ENCODE peak calls at places on chromosome 17, in five cellular contexts. One of them, this sample, is unnamed.

GRCh38 chr17:21382560-21383495 is 6.7 kb downstream of the KCNJ12 start:
- DNase-seq in psoas muscle: no peak
- DNase-seq in lung: no peak
- DNase-seq in Panc1: no peak
- DNase-seq in adipocyte: no peak
- DNase-seq in this sample: no peak

GRCh38 chr17:6303664-6304063 is 131.3 kb downstream of the AIPL1 start:
- DNase-seq in psoas muscle: no peak
- DNase-seq in lung: no peak
- DNase-seq in Panc1: no peak
- DNase-seq in adipocyte: peak; percentile 46
- DNase-seq in this sample: peak; percentile 94

GRCh38 chr17:7296189-7296861 is 1.9 kb upstream of the YBX2 start:
- DNase-seq in psoas muscle: peak; percentile 90
- DNase-seq in lung: peak; percentile 77
- DNase-seq in Panc1: no peak
- DNase-seq in adipocyte: peak; percentile 94
- DNase-seq in this sample: peak; percentile 98

GRCh38 chr17:47762733-47763132 is 29.7 kb downstream of the TBX21 start:
- DNase-seq in psoas muscle: no peak
- DNase-seq in lung: no peak
- DNase-seq in Panc1: no peak
- DNase-seq in adipocyte: no peak
- DNase-seq in this sample: no peak

GRCh38 chr17:17391575-17392370 is 85.0 kb upstream of the MED9 start:
- DNase-seq in psoas muscle: no peak
- DNase-seq in lung: no peak
- DNase-seq in Panc1: no peak
- DNase-seq in adipocyte: no peak
- DNase-seq in this sample: peak; percentile 66

GRCh38 chr17:8732406-8733065 is 12.1 kb downstream of the CCDC42 start:
- DNase-seq in psoas muscle: no peak
- DNase-seq in lung: no peak
- DNase-seq in Panc1: no peak
- DNase-seq in adipocyte: peak; percentile 17
- DNase-seq in this sample: no peak

GRCh38 chr17:73841431-73842060 is 197.3 kb upstream of the SDK2 start:
- DNase-seq in psoas muscle: no peak
- DNase-seq in lung: no peak
- DNase-seq in Panc1: no peak
- DNase-seq in adipocyte: no peak
- DNase-seq in this sample: peak; percentile 90

GRCh38 chr17:6078370-6078950 is 8.3 kb downstream of the WSCD1 start:
- DNase-seq in psoas muscle: no peak
- DNase-seq in lung: no peak
- DNase-seq in Panc1: no peak
- DNase-seq in adipocyte: no peak
- DNase-seq in this sample: no peak

GRCh38 chr17:27502526-27503324 is 46.5 kb downstream of the KSR1 start:
- DNase-seq in psoas muscle: peak; percentile 33
- DNase-seq in lung: no peak
- DNase-seq in Panc1: no peak
- DNase-seq in adipocyte: peak; percentile 75
- DNase-seq in this sample: no peak

GRCh38 chr17:80884811-80885210 is 106.8 kb upstream of the CHMP6 start:
- DNase-seq in psoas muscle: no peak
- DNase-seq in lung: no peak
- DNase-seq in Panc1: no peak
- DNase-seq in adipocyte: no peak
- DNase-seq in this sample: no peak

GRCh38 chr17:7781467-7781866 is 52.5 kb upstream of the KDM6B start:
- DNase-seq in psoas muscle: no peak
- DNase-seq in lung: peak; percentile 60
- DNase-seq in Panc1: no peak
- DNase-seq in adipocyte: no peak
- DNase-seq in this sample: no peak

GRCh38 chr17:41800601-41801373 is 11.0 kb downstream of the P3H4 start:
- DNase-seq in psoas muscle: no peak
- DNase-seq in lung: peak; percentile 77
- DNase-seq in Panc1: no peak
- DNase-seq in adipocyte: peak; percentile 68
- DNase-seq in this sample: peak; percentile 98

GRCh38 chr17:1626333-1626732 is 2.3 kb downstream of the SLC43A2 start:
- DNase-seq in psoas muscle: no peak
- DNase-seq in lung: no peak
- DNase-seq in Panc1: no peak
- DNase-seq in adipocyte: no peak
- DNase-seq in this sample: peak; percentile 66

GRCh38 chr17:71975331-71975801 is 145.5 kb upstream of the SOX9 start:
- DNase-seq in psoas muscle: peak; percentile 68
- DNase-seq in lung: no peak
- DNase-seq in Panc1: no peak
- DNase-seq in adipocyte: peak; percentile 37
- DNase-seq in this sample: peak; percentile 67

GRCh38 chr17:16352838-16353701 is at the start of gene CENPV:
- DNase-seq in psoas muscle: peak; percentile 42
- DNase-seq in lung: peak; percentile 40
- DNase-seq in Panc1: no peak
- DNase-seq in adipocyte: peak; percentile 77
- DNase-seq in this sample: peak; percentile 97

GRCh38 chr17:14299261-14300093 is 1.4 kb upstream of the HS3ST3B1 start:
- DNase-seq in psoas muscle: peak; percentile 48
- DNase-seq in lung: peak; percentile 36
- DNase-seq in Panc1: no peak
- DNase-seq in adipocyte: peak; percentile 68
- DNase-seq in this sample: peak; percentile 89

GRCh38 chr17:37373530-37374159 is 2.1 kb upstream of the C17orf78 start:
- DNase-seq in psoas muscle: no peak
- DNase-seq in lung: peak; percentile 59
- DNase-seq in Panc1: peak; percentile 82
- DNase-seq in adipocyte: peak; percentile 87
- DNase-seq in this sample: peak; percentile 95

GRCh38 chr17:82848022-82848592 is 8.3 kb upstream of the ZNF750 start:
- DNase-seq in psoas muscle: peak; percentile 57
- DNase-seq in lung: peak; percentile 81
- DNase-seq in Panc1: no peak
- DNase-seq in adipocyte: peak; percentile 85
- DNase-seq in this sample: no peak

GRCh38 chr17:45974916-45975630 is 24.0 kb upstream of the STH start:
- DNase-seq in psoas muscle: no peak
- DNase-seq in lung: no peak
- DNase-seq in Panc1: no peak
- DNase-seq in adipocyte: no peak
- DNase-seq in this sample: no peak

GRCh38 chr17:46727572-46728348 is 90.7 kb downstream of the WNT3 start:
- DNase-seq in psoas muscle: no peak
- DNase-seq in lung: no peak
- DNase-seq in Panc1: no peak
- DNase-seq in adipocyte: peak; percentile 57
- DNase-seq in this sample: no peak

GRCh38 chr17:42111901-42112551 is 488 bp downstream of the DHX58 start:
- DNase-seq in psoas muscle: no peak
- DNase-seq in lung: no peak
- DNase-seq in Panc1: no peak
- DNase-seq in adipocyte: peak; percentile 33
- DNase-seq in this sample: peak; percentile 72

GRCh38 chr17:73091770-73092517 is 544 bp downstream of the SLC39A11 start:
- DNase-seq in psoas muscle: no peak
- DNase-seq in lung: no peak
- DNase-seq in Panc1: no peak
- DNase-seq in adipocyte: peak; percentile 45
- DNase-seq in this sample: peak; percentile 87

GRCh38 chr17:62051053-62051452 is 14.0 kb downstream of the MED13 start:
- DNase-seq in psoas muscle: no peak
- DNase-seq in lung: no peak
- DNase-seq in Panc1: no peak
- DNase-seq in adipocyte: no peak
- DNase-seq in this sample: no peak

GRCh38 chr17:43845772-43846171 is 1.2 kb upstream of the CD300LG start:
- DNase-seq in psoas muscle: no peak
- DNase-seq in lung: no peak
- DNase-seq in Panc1: no peak
- DNase-seq in adipocyte: no peak
- DNase-seq in this sample: no peak

GRCh38 chr17:50908860-50909764 is 43.0 kb upstream of the TOB1 start:
- DNase-seq in psoas muscle: peak; percentile 57
- DNase-seq in lung: peak; percentile 71
- DNase-seq in Panc1: no peak
- DNase-seq in adipocyte: no peak
- DNase-seq in this sample: peak; percentile 94

GRCh38 chr17:77327566-77328463 is 187.0 kb downstream of the SEC14L1 start:
- DNase-seq in psoas muscle: no peak
- DNase-seq in lung: peak; percentile 27
- DNase-seq in Panc1: no peak
- DNase-seq in adipocyte: no peak
- DNase-seq in this sample: peak; percentile 45

GRCh38 chr17:2755941-2756724 is 6.7 kb upstream of the CCDC92B start:
- DNase-seq in psoas muscle: no peak
- DNase-seq in lung: no peak
- DNase-seq in Panc1: no peak
- DNase-seq in adipocyte: peak; percentile 7
- DNase-seq in this sample: peak; percentile 95

GRCh38 chr17:307741-308507 is 44.7 kb downstream of the RPH3AL start:
- DNase-seq in psoas muscle: peak; percentile 73
- DNase-seq in lung: no peak
- DNase-seq in Panc1: no peak
- DNase-seq in adipocyte: peak; percentile 22
- DNase-seq in this sample: no peak

GRCh38 chr17:48240122-48240521 is 132.6 kb downstream of the SNX11 start:
- DNase-seq in psoas muscle: no peak
- DNase-seq in lung: no peak
- DNase-seq in Panc1: no peak
- DNase-seq in adipocyte: no peak
- DNase-seq in this sample: no peak

GRCh38 chr17:47742319-47743181 is 9.5 kb downstream of the TBX21 start:
- DNase-seq in psoas muscle: no peak
- DNase-seq in lung: peak; percentile 4
- DNase-seq in Panc1: no peak
- DNase-seq in adipocyte: no peak
- DNase-seq in this sample: peak; percentile 92

GRCh38 chr17:226773-227580 is 45.5 kb upstream of the DOC2B start:
- DNase-seq in psoas muscle: no peak
- DNase-seq in lung: no peak
- DNase-seq in Panc1: no peak
- DNase-seq in adipocyte: no peak
- DNase-seq in this sample: no peak

GRCh38 chr17:61235001-61235820 is 164.4 kb upstream of the TBX2 start:
- DNase-seq in psoas muscle: no peak
- DNase-seq in lung: no peak
- DNase-seq in Panc1: no peak
- DNase-seq in adipocyte: peak; percentile 4
- DNase-seq in this sample: peak; percentile 72

GRCh38 chr17:13884347-13884746 is 185.0 kb upstream of the COX10 start:
- DNase-seq in psoas muscle: no peak
- DNase-seq in lung: no peak
- DNase-seq in Panc1: no peak
- DNase-seq in adipocyte: no peak
- DNase-seq in this sample: no peak

GRCh38 chr17:63785556-63785955 is 11.6 kb downstream of the DDX42 start:
- DNase-seq in psoas muscle: no peak
- DNase-seq in lung: no peak
- DNase-seq in Panc1: no peak
- DNase-seq in adipocyte: peak; percentile 62
- DNase-seq in this sample: no peak

GRCh38 chr17:42230225-42230624 is 35.9 kb upstream of the GHDC start:
- DNase-seq in psoas muscle: no peak
- DNase-seq in lung: no peak
- DNase-seq in Panc1: no peak
- DNase-seq in adipocyte: no peak
- DNase-seq in this sample: no peak

DNA sequence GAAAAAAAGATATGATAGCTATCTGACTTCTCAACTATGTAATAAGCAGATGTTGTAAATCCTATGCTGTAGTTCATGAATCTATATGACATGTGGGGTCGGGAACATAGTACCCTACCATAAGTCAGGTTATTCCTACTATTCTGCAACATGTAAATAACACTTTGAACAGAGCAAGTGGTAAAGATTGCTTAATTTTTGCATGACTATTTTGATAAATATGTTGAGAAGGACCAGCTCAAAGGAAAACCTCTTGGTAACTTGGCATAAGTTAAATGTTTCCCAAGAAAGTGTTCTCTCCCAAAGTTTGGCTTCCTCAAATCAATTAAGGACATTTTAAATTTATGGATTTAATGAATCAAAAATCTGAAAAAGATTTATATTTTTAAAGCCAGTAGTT is 62.1 kb downstream of the ABHD15 start:
- DNase-seq in psoas muscle: no peak
- DNase-seq in lung: no peak
- DNase-seq in Panc1: no peak
- DNase-seq in adipocyte: peak; percentile 75
- DNase-seq in this sample: no peak
- H3K36me3 ChIP-seq in psoas muscle: peaks cover 5% of the 10 kb centered on the region
- H3K36me3 ChIP-seq in lung: peaks cover 13% of the 10 kb centered on the region
- H3K36me3 ChIP-seq in Panc1: peaks cover 17% of the 10 kb centered on the region
- H3K36me3 ChIP-seq in adipocyte: peaks cover 79% of the 10 kb centered on the region
- H3K36me3 ChIP-seq in this sample: peaks cover 91% of the 10 kb centered on the region

GRCh38 chr17:49280918-49281317 is 50.3 kb upstream of the PHOSPHO1 start:
- DNase-seq in psoas muscle: no peak
- DNase-seq in lung: no peak
- DNase-seq in Panc1: no peak
- DNase-seq in adipocyte: no peak
- DNase-seq in this sample: peak; percentile 16
- H3K27me3 ChIP-seq in psoas muscle: no peaks in the 10 kb centered on the region
- H3K27me3 ChIP-seq in lung: no peaks in the 10 kb centered on the region
- H3K27me3 ChIP-seq in Panc1: no peaks in the 10 kb centered on the region
- H3K27me3 ChIP-seq in adipocyte: peaks cover 2% of the 10 kb centered on the region
- H3K27me3 ChIP-seq in this sample: no peaks in the 10 kb centered on the region

DNA sequence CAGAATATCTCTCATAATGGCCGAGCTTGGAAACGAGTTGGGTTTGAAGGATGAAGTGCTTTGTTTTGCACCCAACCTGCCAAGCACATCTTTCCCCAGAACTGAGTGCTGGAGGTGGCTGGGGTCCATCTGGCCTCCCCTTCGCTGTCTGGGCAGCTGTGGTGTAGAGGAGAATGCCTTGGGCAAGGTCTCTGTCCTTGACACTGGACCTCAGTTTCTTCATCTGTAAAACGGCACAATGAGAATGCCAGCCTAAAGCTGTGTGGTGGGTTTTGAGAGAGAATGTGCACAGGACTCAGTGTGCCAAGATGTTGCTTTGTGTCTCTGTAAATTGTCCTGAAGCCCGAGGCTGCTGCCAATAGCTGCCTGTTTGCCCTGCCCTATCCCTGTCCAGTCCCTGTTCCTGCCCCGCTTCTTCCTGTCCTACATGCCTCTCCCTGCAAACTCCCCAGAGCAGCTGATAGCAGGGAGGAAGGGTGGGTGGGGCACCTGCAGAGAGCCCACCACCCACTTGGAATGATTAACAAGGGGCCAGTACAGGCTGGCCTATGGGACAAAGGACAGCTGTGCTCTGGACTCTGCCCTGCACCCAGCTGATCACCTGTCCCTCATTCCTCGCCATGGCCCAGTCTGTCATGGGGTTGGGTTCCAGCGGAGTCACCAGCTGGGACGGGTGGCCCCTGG is 15.3 kb downstream of the LASP1 start:
- DNase-seq in psoas muscle: no peak
- DNase-seq in lung: no peak
- DNase-seq in Panc1: no peak
- DNase-seq in adipocyte: no peak
- DNase-seq in this sample: peak; percentile 60
- H3K36me3 ChIP-seq in psoas muscle: no peaks in the 10 kb centered on the region
- H3K36me3 ChIP-seq in lung: peaks cover 37% of the 10 kb centered on the region
- H3K36me3 ChIP-seq in Panc1: no peaks in the 10 kb centered on the region
- H3K36me3 ChIP-seq in adipocyte: peaks cover 67% of the 10 kb centered on the region
- H3K36me3 ChIP-seq in this sample: peaks cover 87% of the 10 kb centered on the region

GRCh38 chr17:79478051-79478461 is 132.8 kb downstream of the RBFOX3 start:
- DNase-seq in psoas muscle: no peak
- DNase-seq in lung: no peak
- DNase-seq in Panc1: no peak
- DNase-seq in adipocyte: no peak
- DNase-seq in this sample: no peak
- H3K27me3 ChIP-seq in psoas muscle: peaks cover 79% of the 10 kb centered on the region
- H3K27me3 ChIP-seq in lung: no peaks in the 10 kb centered on the region
- H3K27me3 ChIP-seq in Panc1: peaks cover 12% of the 10 kb centered on the region
- H3K27me3 ChIP-seq in adipocyte: peaks cover 50% of the 10 kb centered on the region
- H3K27me3 ChIP-seq in this sample: no peaks in the 10 kb centered on the region